ENCODE peak calls at places on chromosome 19, in eight cellular contexts. Z is stimulated activated CD8-positive, alpha-beta memory T cell treated with anti-CD3 and anti-CD28 coated beads, Interleukin-15, amount 100 ng/mL, for 24 hours; R is H9; U is Right ventricle myocardium superior; E is lung; M is NCI-H460; S is HFF-Myc; D is stimulated activated CD4-positive, alpha-beta T cell treated with anti-CD3 and anti-CD28 coated beads, TNF-alpha, amount 100 ng/mL, for 48 hours. A is an unnamed sample.

GRCh38 chr19:55667958-55668357 is 7.1 kb upstream of the EPN1 start:
- DNase-seq in R (no peak), E (no peak), Z (no peak), S (no peak), D (no peak), M (no peak), U (no peak), A (no peak)

GRCh38 chr19:10839071-10840050 is 3.3 kb upstream of the TMED1 start:
- DNase-seq in R (no peak), U (no peak), M (no peak), Z (no peak), D (no peak), E (no peak), S (no peak), A (no peak)

GRCh38 chr19:18377026-18377425 is 8.9 kb upstream of the GDF15 start:
- DNase-seq in S (no peak), M (no peak), Z (no peak), U (no peak), D (no peak), E (no peak), R (no peak), A (no peak)

GRCh38 chr19:34838753-34839431 is 65.9 kb upstream of the ZNF599 start:
- DNase-seq in S (no peak), R (peak), D (peak), U (peak), Z (no peak), E (no peak), M (no peak), A (peak)

GRCh38 chr19:4987692-4988370 is 18.9 kb downstream of the KDM4B start:
- DNase-seq in M (no peak), Z (no peak), R (no peak), D (no peak), S (no peak), E (no peak), U (no peak), A (no peak)

GRCh38 chr19:18417250-18418033 is 1.8 kb upstream of the SSBP4 start:
- DNase-seq in E (no peak), U (peak), D (no peak), Z (no peak), M (peak), S (no peak), R (peak), A (no peak)

GRCh38 chr19:31548941-31549340 is 199.7 kb upstream of the TSHZ3 start:
- DNase-seq in D (no peak), S (no peak), M (no peak), E (no peak), U (no peak), R (peak), Z (no peak), A (no peak)

GRCh38 chr19:7869910-7870511 is 4.2 kb downstream of the PRR36 start:
- DNase-seq in D (no peak), E (no peak), Z (no peak), M (peak), U (no peak), R (peak), S (no peak), A (peak)

GRCh38 chr19:54389556-54389955 is 24.8 kb upstream of the LAIR1 start:
- DNase-seq in E (no peak), S (no peak), M (no peak), R (no peak), Z (no peak), D (no peak), U (no peak), A (no peak)

GRCh38 chr19:35764432-35765315 is 6.7 kb downstream of the PROSER3 start:
- DNase-seq in M (no peak), R (peak), E (no peak), Z (no peak), S (no peak), D (no peak), U (no peak), A (no peak)

GRCh38 chr19:55113570-55114039 is 3.8 kb downstream of the PPP1R12C start:
- DNase-seq in S (peak), U (peak), Z (no peak), M (no peak), D (no peak), R (peak), E (peak), A (no peak)

GRCh38 chr19:5934779-5935472 is 20.9 kb downstream of the CAPS start:
- DNase-seq in Z (no peak), U (no peak), D (no peak), M (no peak), E (peak), S (peak), R (no peak), A (no peak)

GRCh38 chr19:18220632-18221275 is 5.5 kb downstream of the PDE4C start:
- DNase-seq in U (no peak), Z (no peak), M (no peak), D (no peak), R (peak), E (no peak), S (no peak), A (peak)

GRCh38 chr19:46859637-46860124 is 1.1 kb upstream of the ARHGAP35 start:
- DNase-seq in R (no peak), S (peak), E (peak), M (no peak), U (peak), D (no peak), Z (no peak), A (no peak)

GRCh38 chr19:35459414-35460082 is 11.5 kb downstream of the FFAR2 start:
- DNase-seq in E (peak), M (no peak), U (peak), Z (no peak), D (no peak), S (no peak), R (no peak), A (no peak)

GRCh38 chr19:12784394-12784870 is 6.9 kb upstream of the JUNB start:
- DNase-seq in E (no peak), Z (no peak), U (no peak), M (no peak), D (no peak), S (no peak), R (no peak), A (no peak)

GRCh38 chr19:726993-727956 is 18.5 kb downstream of the PALM start:
- DNase-seq in U (no peak), D (no peak), R (no peak), E (no peak), S (no peak), M (no peak), Z (no peak), A (no peak)

GRCh38 chr19:41076286-41076685 is 12.0 kb upstream of the CYP2A13 start:
- DNase-seq in Z (no peak), U (no peak), M (no peak), D (no peak), S (no peak), R (no peak), E (no peak), A (no peak)

GRCh38 chr19:3369337-3370213 is 3.2 kb downstream of the NFIC start:
- DNase-seq in U (peak), D (no peak), M (no peak), Z (no peak), E (no peak), R (peak), S (no peak), A (no peak)